ENCODE peak calls at places on chromosome 10, in seven cellular contexts. C is suprapubic skin, F is stomach, W is testis, E is body of pancreas, D is heart left ventricle, H is uterus. V is an unnamed sample.

GRCh38 chr10:78147202-78147601 is 113.5 kb downstream of the RPS24 start:
- DNase-seq in C (peak; percentile 13), F (no peak), W (no peak), E (no peak), D (no peak), H (no peak), V (no peak)

GRCh38 chr10:74189999-74190421 is 39.0 kb downstream of the ADK start:
- DNase-seq in C (no peak), F (no peak), W (no peak), E (no peak), D (no peak), H (no peak), V (peak; percentile 79)

GRCh38 chr10:93386496-93387369 is 95.4 kb downstream of the MYOF start:
- DNase-seq in C (no peak), F (no peak), W (no peak), E (no peak), D (no peak), H (no peak), V (peak; percentile 39)

GRCh38 chr10:107914450-107915276 is 750.2 kb upstream of the SORCS1 start:
- DNase-seq in C (no peak), F (no peak), W (peak; percentile 34), E (peak; percentile 14), D (peak; percentile 32), H (no peak), V (peak; percentile 22)

GRCh38 chr10:24041030-24041429 is 167.9 kb upstream of the KIAA1217 start:
- DNase-seq in C (no peak), F (no peak), W (no peak), E (no peak), D (no peak), H (no peak), V (no peak)

GRCh38 chr10:17203416-17203815 is 1.9 kb upstream of the TRDMT1 start:
- DNase-seq in C (no peak), F (no peak), W (no peak), E (no peak), D (no peak), H (no peak), V (no peak)

GRCh38 chr10:130261766-130262165 is 125.6 kb downstream of the GLRX3 start:
- DNase-seq in C (no peak), F (no peak), W (no peak), E (no peak), D (no peak), H (no peak), V (no peak)

GRCh38 chr10:6748981-6749630 is 169.0 kb upstream of the PRKCQ start:
- DNase-seq in C (no peak), F (no peak), W (no peak), E (no peak), D (no peak), H (no peak), V (no peak)

GRCh38 chr10:1638889-1639418 is 98.4 kb downstream of the ADARB2 start:
- DNase-seq in C (no peak), F (peak; percentile 34), W (no peak), E (no peak), D (no peak), H (no peak), V (no peak)

GRCh38 chr10:71765176-71765906 is 8.0 kb downstream of the VSIR start:
- DNase-seq in C (no peak), F (no peak), W (no peak), E (no peak), D (peak; percentile 77), H (no peak), V (no peak)

GRCh38 chr10:52409195-52409594 is 95.1 kb downstream of the DKK1 start:
- DNase-seq in C (no peak), F (no peak), W (no peak), E (no peak), D (no peak), H (no peak), V (no peak)

GRCh38 chr10:125029584-125030242 is 87.8 kb downstream of the ZRANB1 start:
- DNase-seq in C (no peak), F (no peak), W (no peak), E (peak; percentile 63), D (no peak), H (no peak), V (no peak)

GRCh38 chr10:110209926-110210662 is 2.7 kb downstream of the MXI1 start:
- DNase-seq in C (no peak), F (peak; percentile 71), W (no peak), E (peak; percentile 64), D (peak; percentile 81), H (peak; percentile 61), V (peak; percentile 92)
- TF ChIP-seq POLR2A in C (no peak), F (no peak), W (no peak), E (no peak), D (no peak), H (no peak), V (no peak)

DNA sequence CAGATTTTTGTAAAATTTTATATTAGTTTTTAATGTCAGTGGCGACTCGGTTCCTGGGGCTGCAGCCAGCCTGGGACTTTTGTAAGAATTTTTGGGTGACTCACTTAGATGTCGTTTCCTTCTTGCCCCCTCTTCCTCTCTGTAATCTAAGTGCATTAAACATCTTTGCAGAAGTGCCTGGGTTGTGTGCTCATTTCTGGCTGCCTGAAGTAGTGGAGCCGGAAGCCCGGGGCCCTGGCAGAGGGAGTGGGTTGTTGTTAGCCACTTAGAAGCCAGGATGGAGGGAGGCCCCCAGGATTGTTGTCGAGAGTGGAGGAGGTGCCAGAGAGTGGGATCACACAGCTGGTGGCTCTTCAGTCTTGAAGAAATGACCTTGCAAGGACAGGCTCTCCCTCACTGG is 11.0 kb upstream of the TRIM8 start:
- DNase-seq in C (no peak), F (no peak), W (no peak), E (no peak), D (peak; percentile 70), H (no peak), V (peak; percentile 76)
- H3K4me1 ChIP-seq in C (peaks cover 37% of the 10 kb centered on the region), F (peaks cover 55% of the 10 kb centered on the region), W (peaks cover 69% of the 10 kb centered on the region), E (peaks cover 24% of the 10 kb centered on the region), D (peaks cover 24% of the 10 kb centered on the region), H (peaks cover 19% of the 10 kb centered on the region), V (peaks cover 49% of the 10 kb centered on the region)

GRCh38 chr10:42887734-42888503 is 105.3 kb downstream of the BMS1 start:
- DNase-seq in C (no peak), F (no peak), W (no peak), E (no peak), D (no peak), H (no peak), V (peak; percentile 6)
- H3K27ac ChIP-seq in C (no peak overlapping the region), F (no peak overlapping the region), W (no peak overlapping the region), E (no peak overlapping the region), D (no peak overlapping the region), H (no peak overlapping the region), V (no peak overlapping the region)

GRCh38 chr10:62050941-62051433 is 149.5 kb downstream of the ARID5B start:
- DNase-seq in C (peak; percentile 83), F (peak; percentile 49), W (peak; percentile 81), E (no peak), D (peak; percentile 66), H (peak; percentile 51), V (peak; percentile 66)
- TF ChIP-seq POLR2A in C (no peak), F (no peak), W (no peak), E (peak; percentile 29), D (no peak), H (peak; percentile 32), V (peak; percentile 81)

GRCh38 chr10:62045765-62046521 is 144.4 kb downstream of the ARID5B start:
- DNase-seq in C (no peak), F (no peak), W (no peak), E (no peak), D (no peak), H (no peak), V (no peak)
- H3K4me1 ChIP-seq in C (peaks cover 71% of the 10 kb centered on the region), F (peaks cover 78% of the 10 kb centered on the region), W (peaks cover 34% of the 10 kb centered on the region), E (peaks cover 13% of the 10 kb centered on the region), D (peaks cover 24% of the 10 kb centered on the region), H (no peaks in the 10 kb centered on the region), V (peaks cover 37% of the 10 kb centered on the region)

GRCh38 chr10:69407621-69408301 is 9.0 kb downstream of the TACR2 start:
- DNase-seq in C (no peak), F (no peak), W (no peak), E (peak; percentile 31), D (peak; percentile 65), H (no peak), V (no peak)
- H3K27ac ChIP-seq in C (peak overlapping the region; percentile 7), F (peak overlapping the region; percentile 92), W (peak overlapping the region; percentile 82), E (peak overlapping the region; percentile 77), D (peak overlapping the region; percentile 61), H (peak overlapping the region; percentile 74), V (peak overlapping the region; percentile 79)

V was measured in upper lobe of left lung.